ENCODE peak calls at places on chromosomes 12 and 14, in six cellular contexts. One of them, this sample, is unnamed.

GRCh38 chr12:57190821-57191220 is 25.8 kb upstream of the NXPH4 start:
- DNase-seq in lower lobe of right lung: no peak
- DNase-seq in HFF-Myc: no peak
- DNase-seq in heart right ventricle: no peak
- DNase-seq in kidney epithelial cell: no peak
- DNase-seq in A673: no peak
- DNase-seq in this sample: no peak

GRCh38 chr14:104150201-104151027 is 12.0 kb downstream of the KIF26A start:
- DNase-seq in HFF-Myc: peak
- DNase-seq in heart right ventricle: peak
- DNase-seq in kidney epithelial cell: no peak
- DNase-seq in lower lobe of right lung: no peak
- DNase-seq in A673: peak
- DNase-seq in this sample: no peak

GRCh38 chr12:2168808-2169207 is 116.0 kb downstream of the CACNA1C start:
- DNase-seq in lower lobe of right lung: no peak
- DNase-seq in HFF-Myc: no peak
- DNase-seq in kidney epithelial cell: peak
- DNase-seq in heart right ventricle: no peak
- DNase-seq in A673: no peak
- DNase-seq in this sample: no peak

GRCh38 chr12:120662879-120663278 is 22.5 kb downstream of the CABP1 start:
- DNase-seq in kidney epithelial cell: no peak
- DNase-seq in heart right ventricle: no peak
- DNase-seq in A673: no peak
- DNase-seq in HFF-Myc: no peak
- DNase-seq in lower lobe of right lung: no peak
- DNase-seq in this sample: no peak

GRCh38 chr12:116773276-116773731 is 35.2 kb downstream of the RNFT2 start:
- DNase-seq in kidney epithelial cell: no peak
- DNase-seq in lower lobe of right lung: no peak
- DNase-seq in heart right ventricle: no peak
- DNase-seq in A673: no peak
- DNase-seq in HFF-Myc: no peak
- DNase-seq in this sample: no peak

GRCh38 chr14:56608682-56609081 is 29.1 kb downstream of the TMEM260 start:
- DNase-seq in heart right ventricle: no peak
- DNase-seq in A673: peak
- DNase-seq in kidney epithelial cell: no peak
- DNase-seq in lower lobe of right lung: no peak
- DNase-seq in HFF-Myc: no peak
- DNase-seq in this sample: no peak

GRCh38 chr12:130778776-130779175 is 60.3 kb downstream of the STX2 start:
- DNase-seq in kidney epithelial cell: no peak
- DNase-seq in heart right ventricle: no peak
- DNase-seq in A673: no peak
- DNase-seq in HFF-Myc: no peak
- DNase-seq in lower lobe of right lung: no peak
- DNase-seq in this sample: no peak

GRCh38 chr14:32514236-32514635 is 185.1 kb downstream of the AKAP6 start:
- DNase-seq in HFF-Myc: no peak
- DNase-seq in heart right ventricle: no peak
- DNase-seq in A673: no peak
- DNase-seq in kidney epithelial cell: no peak
- DNase-seq in lower lobe of right lung: no peak
- DNase-seq in this sample: no peak

GRCh38 chr12:47747115-47747514 is 11.6 kb downstream of the RAPGEF3 start:
- DNase-seq in A673: peak
- DNase-seq in HFF-Myc: no peak
- DNase-seq in kidney epithelial cell: no peak
- DNase-seq in heart right ventricle: no peak
- DNase-seq in lower lobe of right lung: no peak
- DNase-seq in this sample: no peak

GRCh38 chr12:47768323-47768811 is 4.7 kb upstream of the SLC48A1 start:
- DNase-seq in heart right ventricle: no peak
- DNase-seq in HFF-Myc: no peak
- DNase-seq in lower lobe of right lung: no peak
- DNase-seq in A673: peak
- DNase-seq in kidney epithelial cell: no peak
- DNase-seq in this sample: no peak

GRCh38 chr12:9702239-9702638 is 30.7 kb downstream of the CLECL1 start:
- DNase-seq in heart right ventricle: no peak
- DNase-seq in kidney epithelial cell: no peak
- DNase-seq in A673: no peak
- DNase-seq in HFF-Myc: no peak
- DNase-seq in lower lobe of right lung: no peak
- DNase-seq in this sample: no peak

GRCh38 chr14:57389646-57390036 is 745 bp upstream of the NAA30 start:
- DNase-seq in lower lobe of right lung: no peak
- DNase-seq in A673: no peak
- DNase-seq in heart right ventricle: no peak
- DNase-seq in kidney epithelial cell: no peak
- DNase-seq in HFF-Myc: no peak
- DNase-seq in this sample: no peak

GRCh38 chr12:103208006-103208405 is 250.5 kb downstream of the ASCL1 start:
- DNase-seq in lower lobe of right lung: no peak
- DNase-seq in HFF-Myc: no peak
- DNase-seq in kidney epithelial cell: no peak
- DNase-seq in heart right ventricle: no peak
- DNase-seq in A673: no peak
- DNase-seq in this sample: no peak

DNA sequence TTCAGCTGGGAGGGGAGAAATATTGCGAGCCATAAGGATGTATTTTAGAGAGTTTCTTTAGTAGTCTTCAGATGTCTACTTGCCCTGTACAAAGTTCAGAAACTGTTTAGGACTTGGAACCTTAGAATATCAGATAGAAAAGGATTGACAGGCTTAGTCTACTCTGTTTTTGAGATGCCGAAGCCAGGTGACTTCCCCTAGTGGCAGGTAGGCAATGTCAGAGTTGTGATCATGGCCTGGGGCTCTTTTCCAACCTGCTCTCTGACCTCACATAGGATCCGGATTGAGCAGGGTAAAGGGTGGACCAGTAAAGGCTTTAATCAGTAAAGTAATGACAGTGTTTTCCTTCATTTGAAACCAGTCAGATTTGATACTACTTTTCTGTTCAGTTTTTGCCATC is 59.6 kb downstream of the PRKCH start:
- DNase-seq in A673: no peak
- DNase-seq in HFF-Myc: no peak
- DNase-seq in heart right ventricle: no peak
- DNase-seq in kidney epithelial cell: no peak
- DNase-seq in lower lobe of right lung: no peak
- DNase-seq in this sample: no peak
- TF ChIP-seq CTCF in A673: no peak
- TF ChIP-seq CTCF in HFF-Myc: no peak
- TF ChIP-seq CTCF in heart right ventricle: no peak
- TF ChIP-seq CTCF in kidney epithelial cell: no peak
- TF ChIP-seq CTCF in lower lobe of right lung: no peak
- TF ChIP-seq CTCF in this sample: no peak

GRCh38 chr12:12334710-12335040 is 15.4 kb downstream of the MANSC1 start:
- DNase-seq in A673: no peak
- DNase-seq in lower lobe of right lung: no peak
- DNase-seq in HFF-Myc: no peak
- DNase-seq in kidney epithelial cell: no peak
- DNase-seq in heart right ventricle: no peak
- DNase-seq in this sample: no peak
- H3K4me3 ChIP-seq in A673: no peak
- H3K4me3 ChIP-seq in lower lobe of right lung: no peak
- H3K4me3 ChIP-seq in HFF-Myc: no peak
- H3K4me3 ChIP-seq in kidney epithelial cell: no peak
- H3K4me3 ChIP-seq in heart right ventricle: no peak
- H3K4me3 ChIP-seq in this sample: no peak

GRCh38 chr12:126369487-126370463 is 1304.5 kb downstream of the AACS start:
- DNase-seq in A673: peak
- DNase-seq in lower lobe of right lung: no peak
- DNase-seq in HFF-Myc: no peak
- DNase-seq in heart right ventricle: no peak
- DNase-seq in kidney epithelial cell: no peak
- DNase-seq in this sample: no peak
- TF ChIP-seq CTCF in A673: peak
- TF ChIP-seq CTCF in lower lobe of right lung: no peak
- TF ChIP-seq CTCF in HFF-Myc: no peak
- TF ChIP-seq CTCF in heart right ventricle: no peak
- TF ChIP-seq CTCF in kidney epithelial cell: no peak
- TF ChIP-seq CTCF in this sample: no peak

DNA sequence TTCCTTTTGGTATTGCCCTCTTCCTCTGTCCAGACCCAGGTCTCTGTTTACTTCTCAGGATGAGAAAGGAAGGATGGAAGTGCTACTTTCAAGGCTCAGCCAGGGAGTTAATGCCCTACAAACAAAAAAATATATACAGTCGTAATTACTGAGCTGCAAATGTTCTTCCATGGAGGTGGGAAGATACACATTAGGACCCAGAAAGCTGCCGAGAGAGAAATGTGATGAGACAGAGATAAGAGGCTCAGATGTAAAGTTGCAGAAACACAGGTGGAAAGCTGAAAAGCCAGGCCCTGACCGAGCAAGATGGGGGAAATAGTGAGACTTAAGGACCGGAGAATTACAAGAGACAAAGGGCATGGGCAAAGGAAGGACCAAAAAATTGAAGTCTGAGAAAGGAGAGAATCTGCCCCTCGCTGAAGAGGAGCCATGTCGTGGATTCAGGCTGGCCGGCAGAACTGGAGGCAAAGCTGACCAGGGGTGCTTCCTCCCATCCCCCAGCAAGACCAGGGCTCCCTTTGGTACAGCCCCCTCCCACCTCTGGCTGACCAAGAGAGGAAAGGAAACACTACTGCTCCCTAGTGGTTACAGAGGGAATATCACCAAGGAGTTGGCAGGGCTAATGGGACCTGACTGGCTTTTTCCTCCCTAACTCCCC is 12.2 kb downstream of the ZFHX2 start:
- DNase-seq in HFF-Myc: no peak
- DNase-seq in kidney epithelial cell: no peak
- DNase-seq in heart right ventricle: no peak
- DNase-seq in lower lobe of right lung: no peak
- DNase-seq in A673: peak
- DNase-seq in this sample: no peak
- H3K4me3 ChIP-seq in HFF-Myc: no peak
- H3K4me3 ChIP-seq in kidney epithelial cell: no peak
- H3K4me3 ChIP-seq in heart right ventricle: no peak
- H3K4me3 ChIP-seq in lower lobe of right lung: no peak
- H3K4me3 ChIP-seq in A673: no peak
- H3K4me3 ChIP-seq in this sample: no peak

This sample was measured in AG04449.